ENCODE peak calls at places on chromosomes 5 and 9, in five cellular contexts. V is H9, Q is HCT116, C is endothelial cell of umbilical vein, H is mesenchymal stem cell. T is an unnamed sample.

GRCh38 chr9:132820545-132820944 is 57.5 kb downstream of the AK8 start:
- DNase-seq in V (no peak), Q (no peak), C (no peak), H (no peak), T (no peak)

GRCh38 chr5:43038523-43038989 is 1.6 kb downstream of the ANXA2R start:
- DNase-seq in V (peak; percentile 35), Q (no peak), C (no peak), H (peak; percentile 37), T (no peak)

GRCh38 chr5:147382776-147383175 is 127.1 kb downstream of the DPYSL3 start:
- DNase-seq in V (no peak), Q (no peak), C (no peak), H (no peak), T (no peak)

GRCh38 chr9:21668504-21668903 is 133.9 kb upstream of the MTAP start:
- DNase-seq in V (no peak), Q (no peak), C (no peak), H (no peak), T (no peak)

GRCh38 chr9:111467778-111468367 is 16.3 kb downstream of the ECPAS start:
- DNase-seq in V (no peak), Q (no peak), C (no peak), H (no peak), T (no peak)

GRCh38 chr9:111798786-111799185 is 4.0 kb upstream of the SHOC1 start:
- DNase-seq in V (no peak), Q (no peak), C (no peak), H (peak; percentile 77), T (peak; percentile 38)

GRCh38 chr5:139795074-139796001 is at the start of gene PSD2:
- DNase-seq in V (peak; percentile 51), Q (no peak), C (no peak), H (no peak), T (peak; percentile 13)

GRCh38 chr9:136015656-136016055 is 54.5 kb upstream of the UBAC1 start:
- DNase-seq in V (peak; percentile 26), Q (no peak), C (no peak), H (no peak), T (no peak)

GRCh38 chr5:38796739-38797108 is 49.1 kb upstream of the OSMR start:
- DNase-seq in V (no peak), Q (no peak), C (no peak), H (no peak), T (no peak)

GRCh38 chr9:105154723-105155191 is 89.7 kb upstream of the SLC44A1 start:
- DNase-seq in V (no peak), Q (no peak), C (peak; percentile 15), H (peak; percentile 65), T (peak; percentile 56)

GRCh38 chr9:114771901-114772300 is 33.9 kb downstream of the TNFSF15 start:
- DNase-seq in V (no peak), Q (no peak), C (no peak), H (no peak), T (peak; percentile 73)

GRCh38 chr9:38280251-38280800 is 112.2 kb upstream of the ALDH1B1 start:
- DNase-seq in V (no peak), Q (no peak), C (no peak), H (no peak), T (no peak)

GRCh38 chr5:109620651-109621050 is 69.1 kb upstream of the MAN2A1 start:
- DNase-seq in V (no peak), Q (no peak), C (no peak), H (no peak), T (no peak)

GRCh38 chr9:99357575-99357974 is 135.5 kb downstream of the SEC61B start:
- DNase-seq in V (no peak), Q (no peak), C (no peak), H (no peak), T (no peak)

GRCh38 chr5:142826741-142827492 is 56.7 kb downstream of the ARHGAP26 start:
- DNase-seq in V (no peak), Q (peak; percentile 87), C (peak; percentile 91), H (no peak), T (peak; percentile 82)

GRCh38 chr5:81630721-81631120 is 120.2 kb downstream of the SSBP2 start:
- DNase-seq in V (no peak), Q (no peak), C (no peak), H (no peak), T (no peak)

GRCh38 chr5:81632679-81633078 is 118.2 kb downstream of the SSBP2 start:
- DNase-seq in V (no peak), Q (no peak), C (no peak), H (no peak), T (no peak)

GRCh38 chr5:81633916-81634315 is 117.0 kb downstream of the SSBP2 start:
- DNase-seq in V (no peak), Q (no peak), C (no peak), H (no peak), T (no peak)

GRCh38 chr5:81631124-81631523 is 119.8 kb downstream of the SSBP2 start:
- DNase-seq in V (no peak), Q (no peak), C (no peak), H (no peak), T (peak; percentile 11)

DNA sequence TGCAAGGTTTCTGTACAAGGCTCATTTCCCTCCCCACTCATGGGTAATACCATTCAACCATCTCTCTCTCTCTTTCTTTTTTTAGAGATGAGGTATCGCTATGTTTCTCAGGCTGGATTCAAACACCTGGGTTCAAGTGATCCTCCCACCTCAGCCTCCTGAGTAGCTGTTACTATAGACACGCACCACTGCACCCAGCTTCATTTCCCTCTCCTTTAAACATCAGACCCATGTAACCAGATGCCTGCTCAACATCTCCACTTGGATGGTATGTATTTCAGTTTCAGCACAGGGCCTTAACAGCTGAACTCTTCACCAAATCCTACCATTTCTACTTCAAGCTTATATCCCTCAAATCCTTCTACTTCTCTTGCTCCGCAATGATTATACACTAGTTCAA is 117.4 kb downstream of the SSBP2 start:
- DNase-seq in V (no peak), Q (no peak), C (no peak), H (no peak), T (no peak)
- H3K4me1 ChIP-seq in V (no peaks in the 10 kb centered on the region), Q (no peaks in the 10 kb centered on the region), C (no peaks in the 10 kb centered on the region), H (no peaks in the 10 kb centered on the region), T (no peaks in the 10 kb centered on the region)

DNA sequence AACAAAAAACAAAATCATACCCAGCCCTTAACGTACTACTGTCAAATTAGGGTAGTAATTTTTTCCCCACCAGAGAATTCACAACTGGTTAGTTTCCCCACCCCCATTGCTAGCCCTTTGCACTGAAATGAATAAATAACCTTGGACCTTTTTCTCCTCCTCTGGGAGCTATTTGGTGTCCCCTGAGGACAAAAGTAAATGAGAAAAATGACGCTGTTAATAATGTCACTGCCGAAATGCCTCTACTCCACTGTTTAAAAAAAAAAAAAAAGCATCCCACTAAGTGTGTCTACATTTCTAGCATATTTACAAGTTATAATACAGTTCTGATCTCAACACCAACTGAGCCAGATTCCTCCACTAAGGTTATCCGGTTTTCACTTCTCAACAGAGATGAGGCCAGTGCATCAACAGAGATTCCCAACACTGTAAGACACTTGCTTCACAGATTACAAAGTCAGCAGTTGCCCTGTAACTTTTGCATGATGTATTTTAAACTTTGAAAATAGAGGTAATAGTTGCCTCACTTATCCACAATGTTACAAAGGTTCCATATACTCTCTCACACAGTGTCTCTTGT is 5.1 kb upstream of the NFIB start:
- DNase-seq in V (no peak), Q (no peak), C (peak; percentile 45), H (no peak), T (no peak)
- H3K4me1 ChIP-seq in V (peaks cover 8% of the 10 kb centered on the region), Q (peaks cover 2% of the 10 kb centered on the region), C (peaks cover 69% of the 10 kb centered on the region), H (peaks cover 5% of the 10 kb centered on the region), T (peaks cover 63% of the 10 kb centered on the region)

GRCh38 chr9:89722712-89723111 is 117.9 kb downstream of the GADD45G start:
- DNase-seq in V (no peak), Q (no peak), C (no peak), H (no peak), T (no peak)

GRCh38 chr9:89718635-89719034 is 113.8 kb downstream of the GADD45G start:
- DNase-seq in V (no peak), Q (no peak), C (no peak), H (no peak), T (no peak)

GRCh38 chr9:89719202-89719601 is 114.4 kb downstream of the GADD45G start:
- DNase-seq in V (no peak), Q (no peak), C (no peak), H (peak; percentile 63), T (peak; percentile 23)

GRCh38 chr9:89721971-89722530 is 117.2 kb downstream of the GADD45G start:
- DNase-seq in V (no peak), Q (no peak), C (no peak), H (no peak), T (no peak)

DNA sequence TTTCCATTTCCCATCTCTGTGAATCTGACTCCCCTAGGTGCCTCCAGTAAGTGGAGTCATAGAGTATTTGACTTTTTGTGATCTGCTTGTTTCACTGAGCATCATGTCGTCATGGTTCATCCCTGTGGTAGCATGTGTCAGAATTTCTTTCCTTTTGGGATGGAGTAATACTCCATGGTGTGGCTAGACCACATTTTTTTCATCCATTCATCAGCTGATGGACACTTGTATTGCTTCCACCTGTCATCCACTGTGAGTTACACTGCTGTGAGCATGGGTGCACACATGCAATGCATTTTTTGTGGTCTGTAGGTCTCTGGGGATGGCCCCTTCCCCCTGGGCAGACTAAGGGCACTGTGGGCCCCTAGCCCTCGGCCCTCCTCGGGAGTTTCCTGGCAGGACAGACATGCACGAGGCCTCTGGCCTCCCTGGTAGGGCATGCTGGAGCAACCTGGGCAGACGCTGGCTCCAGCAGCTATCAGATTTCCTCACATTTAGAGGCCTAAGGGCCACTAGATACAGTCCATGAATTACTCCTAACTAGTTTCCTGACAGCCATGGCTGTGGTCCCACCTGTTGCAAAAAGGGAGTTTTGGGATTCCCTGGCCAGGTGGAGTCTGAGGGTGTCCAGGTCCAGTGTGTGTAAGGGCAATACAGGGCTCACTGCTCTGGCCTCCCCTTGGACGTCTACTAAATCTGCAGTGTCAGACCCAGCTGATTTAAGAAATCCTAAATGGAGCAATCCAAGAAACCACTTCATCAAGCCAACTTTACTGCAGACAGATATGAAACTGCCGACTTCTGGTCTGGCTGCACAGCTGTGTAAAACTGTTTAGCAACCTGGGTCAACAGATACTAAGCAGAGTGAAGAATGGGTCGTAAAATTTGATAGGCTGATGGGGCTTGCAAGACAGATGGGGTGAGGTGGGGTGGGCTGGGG is 116.2 kb downstream of the GADD45G start:
- DNase-seq in V (no peak), Q (no peak), C (no peak), H (peak; percentile 67), T (no peak)
- H3K4me1 ChIP-seq in V (no peaks in the 10 kb centered on the region), Q (peaks cover 3% of the 10 kb centered on the region), C (no peaks in the 10 kb centered on the region), H (peaks cover 3% of the 10 kb centered on the region), T (no peaks in the 10 kb centered on the region)

GRCh38 chr5:172681421-172681820 is 40.4 kb downstream of the NEURL1B start:
- DNase-seq in V (no peak), Q (no peak), C (no peak), H (no peak), T (no peak)

GRCh38 chr5:172680921-172681320 is 39.9 kb downstream of the NEURL1B start:
- DNase-seq in V (no peak), Q (no peak), C (no peak), H (no peak), T (no peak)

GRCh38 chr5:172683696-172684464 is 42.8 kb downstream of the NEURL1B start:
- DNase-seq in V (peak; percentile 68), Q (no peak), C (peak; percentile 15), H (no peak), T (no peak)

GRCh38 chr5:172685036-172685435 is 44.0 kb downstream of the NEURL1B start:
- DNase-seq in V (no peak), Q (no peak), C (no peak), H (no peak), T (no peak)

DNA sequence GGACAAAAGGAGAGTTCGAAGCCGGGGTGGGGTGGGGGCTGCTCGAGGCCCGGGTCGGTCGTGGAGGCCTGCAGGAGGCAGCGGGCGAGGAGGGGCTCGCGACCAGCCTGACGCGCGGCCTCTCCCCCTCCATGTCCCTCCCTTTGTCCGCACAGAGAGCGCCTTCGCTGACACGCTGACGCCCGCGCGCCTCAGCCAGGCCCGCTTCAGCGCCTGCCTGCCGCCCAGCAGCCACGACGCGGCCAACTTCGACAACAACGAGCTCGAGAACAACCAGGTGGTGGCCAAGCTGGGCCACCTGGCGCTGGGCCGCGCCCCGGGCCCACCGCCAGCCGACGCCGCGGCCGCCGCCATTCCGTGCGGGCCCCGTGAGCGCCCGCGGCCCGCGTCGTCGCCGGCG is 42.2 kb downstream of the NEURL1B start:
- DNase-seq in V (peak; percentile 56), Q (no peak), C (no peak), H (no peak), T (no peak)
- H3K4me1 ChIP-seq in V (no peaks in the 10 kb centered on the region), Q (peaks cover 13% of the 10 kb centered on the region), C (no peaks in the 10 kb centered on the region), H (peaks cover 12% of the 10 kb centered on the region), T (no peaks in the 10 kb centered on the region)